ENCODE peak calls at places on chromosomes 12 and 14, in five cellular contexts. A is AML-193, D is GM12878, W is ACHN, N is mucosa of gallbladder. R is an unnamed sample.

GRCh38 chr14:96754162-96754844 is 42.9 kb upstream of the VRK1 start:
- DNase-seq in D (no peak), A (no peak), N (no peak), W (no peak), R (no peak)

GRCh38 chr12:77685112-77685511 is 145.6 kb upstream of the NAV3 start:
- DNase-seq in N (peak; percentile 68), A (peak; percentile 28), W (peak; percentile 83), D (peak; percentile 7), R (peak; percentile 58)

GRCh38 chr12:93760275-93760875 is 83.2 kb downstream of the CRADD start:
- DNase-seq in W (no peak), N (no peak), A (no peak), D (no peak), R (no peak)

GRCh38 chr14:88785911-88786310 is 6.8 kb downstream of the EML5 start:
- DNase-seq in D (no peak), W (no peak), A (no peak), N (no peak), R (no peak)

GRCh38 chr14:100381386-100382105 is 58.4 kb downstream of the SLC25A47 start:
- DNase-seq in N (no peak), A (no peak), D (no peak), W (no peak), R (no peak)

GRCh38 chr12:49649445-49649844 is 26.1 kb downstream of the PRPF40B start:
- DNase-seq in N (no peak), A (no peak), D (no peak), W (no peak), R (no peak)

GRCh38 chr14:56131865-56132830 is 13.9 kb downstream of the PELI2 start:
- DNase-seq in N (no peak), A (no peak), D (no peak), W (no peak), R (no peak)

GRCh38 chr12:122421263-122421814 is 1.1 kb downstream of the CLIP1 start:
- DNase-seq in W (peak; percentile 66), N (peak; percentile 26), A (peak; percentile 71), D (no peak), R (peak; percentile 35)

GRCh38 chr12:112479413-112479812 is 60.7 kb downstream of the PTPN11 start:
- DNase-seq in D (no peak), W (no peak), N (no peak), A (no peak), R (no peak)

GRCh38 chr12:49501895-49502294 is 36.9 kb upstream of the KCNH3 start:
- DNase-seq in W (no peak), D (no peak), N (no peak), A (no peak), R (no peak)

GRCh38 chr14:93337143-93337753 is 4.4 kb upstream of the BTBD7 start:
- DNase-seq in W (no peak), N (no peak), D (no peak), A (no peak), R (no peak)

GRCh38 chr12:40831916-40832315 is 139.7 kb downstream of the CNTN1 start:
- DNase-seq in W (no peak), N (no peak), A (no peak), D (no peak), R (no peak)

GRCh38 chr12:52189376-52190174 is 2.2 kb downstream of the KRT80 start:
- DNase-seq in D (no peak), W (peak; percentile 96), A (peak; percentile 33), N (no peak), R (no peak)

GRCh38 chr12:47591387-47591786 is 114.4 kb downstream of the RPAP3 start:
- DNase-seq in A (no peak), D (no peak), N (no peak), W (no peak), R (no peak)

GRCh38 chr12:59973515-59973914 is 377.7 kb downstream of the SLC16A7 start:
- DNase-seq in N (no peak), A (no peak), W (no peak), D (no peak), R (no peak)

GRCh38 chr14:33669111-33669510 is 281.8 kb downstream of the EGLN3 start:
- DNase-seq in A (no peak), W (no peak), D (no peak), N (no peak), R (no peak)

GRCh38 chr14:51783765-51784164 is 76.6 kb upstream of the GNG2 start:
- DNase-seq in A (peak; percentile 15), D (no peak), N (no peak), W (no peak), R (no peak)

GRCh38 chr12:104064842-104065441 is 611 bp downstream of the HCFC2 start:
- DNase-seq in W (peak; percentile 18), A (no peak), N (no peak), D (no peak), R (no peak)

GRCh38 chr12:53102883-53103807 is at the start of gene SOAT2:
- DNase-seq in N (no peak), A (no peak), D (peak; percentile 68), W (no peak), R (no peak)

GRCh38 chr14:55807536-55807935 is 227.5 kb downstream of the KTN1 start:
- DNase-seq in N (no peak), A (no peak), W (no peak), D (no peak), R (no peak)

GRCh38 chr14:91349481-91350074 is 68.0 kb downstream of the CCDC88C start:
- DNase-seq in N (no peak), D (peak; percentile 85), A (no peak), W (no peak), R (no peak)

GRCh38 chr12:104163631-104164030 is 25.6 kb upstream of the NFYB start:
- DNase-seq in D (no peak), A (no peak), N (no peak), W (no peak), R (no peak)

GRCh38 chr12:132827763-132828703 is 636 bp downstream of the GOLGA3 start:
- DNase-seq in N (no peak), W (peak; percentile 81), D (no peak), A (peak; percentile 5), R (peak; percentile 58)

GRCh38 chr12:106634206-106634605 is 51.4 kb downstream of the RFX4 start:
- DNase-seq in A (no peak), N (no peak), D (no peak), W (no peak), R (no peak)

GRCh38 chr12:104219908-104220404 is 4.4 kb downstream of the TXNRD1 start:
- DNase-seq in D (no peak), N (peak; percentile 63), A (peak; percentile 30), W (peak; percentile 100), R (peak; percentile 55)

GRCh38 chr12:120972870-120973543 is 5.3 kb upstream of the HNF1A start:
- DNase-seq in D (no peak), N (no peak), W (peak; percentile 44), A (no peak), R (no peak)

R was measured in stomach.